ENCODE peak calls at places on chromosomes 11 and 22, in six cellular contexts. One of them, this sample, is unnamed.

GRCh38 chr11:843818-844692 is 1.4 kb downstream of the TSPAN4 start:
- DNase-seq in activated CD4-positive, CD25-positive, alpha-beta regulatory T cell treated with anti-CD3 and anti-CD28 coated beads, Interleukin-2, amount 50 U/mL, for 72 hours: no peak
- DNase-seq in LHCN-M2: peak; percentile 91
- DNase-seq in activated T-cell treated with anti-CD3 and anti-CD28 coated beads for 4 hours: no peak
- DNase-seq in HAP-1: peak; percentile 89
- DNase-seq in MV-4-11: no peak
- DNase-seq in this sample: peak; percentile 40

GRCh38 chr11:118883368-118884071 is at the start of gene CXCR5:
- DNase-seq in activated CD4-positive, CD25-positive, alpha-beta regulatory T cell treated with anti-CD3 and anti-CD28 coated beads, Interleukin-2, amount 50 U/mL, for 72 hours: peak; percentile 67
- DNase-seq in LHCN-M2: peak; percentile 9
- DNase-seq in activated T-cell treated with anti-CD3 and anti-CD28 coated beads for 4 hours: no peak
- DNase-seq in HAP-1: no peak
- DNase-seq in MV-4-11: no peak
- DNase-seq in this sample: no peak

GRCh38 chr22:49569286-49570031 is 258.2 kb downstream of the BRD1 start:
- DNase-seq in activated CD4-positive, CD25-positive, alpha-beta regulatory T cell treated with anti-CD3 and anti-CD28 coated beads, Interleukin-2, amount 50 U/mL, for 72 hours: peak; percentile 23
- DNase-seq in LHCN-M2: no peak
- DNase-seq in activated T-cell treated with anti-CD3 and anti-CD28 coated beads for 4 hours: no peak
- DNase-seq in HAP-1: peak; percentile 5
- DNase-seq in MV-4-11: no peak
- DNase-seq in this sample: no peak

GRCh38 chr22:39690901-39691620 is 120.5 kb downstream of the CACNA1I start:
- DNase-seq in activated CD4-positive, CD25-positive, alpha-beta regulatory T cell treated with anti-CD3 and anti-CD28 coated beads, Interleukin-2, amount 50 U/mL, for 72 hours: no peak
- DNase-seq in LHCN-M2: no peak
- DNase-seq in activated T-cell treated with anti-CD3 and anti-CD28 coated beads for 4 hours: peak; percentile 19
- DNase-seq in HAP-1: peak; percentile 66
- DNase-seq in MV-4-11: no peak
- DNase-seq in this sample: no peak

GRCh38 chr11:66856496-66857233 is at the start of gene LRFN4:
- DNase-seq in activated CD4-positive, CD25-positive, alpha-beta regulatory T cell treated with anti-CD3 and anti-CD28 coated beads, Interleukin-2, amount 50 U/mL, for 72 hours: no peak
- DNase-seq in LHCN-M2: no peak
- DNase-seq in activated T-cell treated with anti-CD3 and anti-CD28 coated beads for 4 hours: peak; percentile 48
- DNase-seq in HAP-1: peak; percentile 43
- DNase-seq in MV-4-11: peak; percentile 78
- DNase-seq in this sample: peak; percentile 58

GRCh38 chr22:44449061-44449682 is 48.9 kb downstream of the RTL6 start:
- DNase-seq in activated CD4-positive, CD25-positive, alpha-beta regulatory T cell treated with anti-CD3 and anti-CD28 coated beads, Interleukin-2, amount 50 U/mL, for 72 hours: no peak
- DNase-seq in LHCN-M2: peak; percentile 84
- DNase-seq in activated T-cell treated with anti-CD3 and anti-CD28 coated beads for 4 hours: no peak
- DNase-seq in HAP-1: no peak
- DNase-seq in MV-4-11: peak; percentile 87
- DNase-seq in this sample: peak; percentile 87

GRCh38 chr11:126049159-126049558 is 13.5 kb downstream of the CDON start:
- DNase-seq in activated CD4-positive, CD25-positive, alpha-beta regulatory T cell treated with anti-CD3 and anti-CD28 coated beads, Interleukin-2, amount 50 U/mL, for 72 hours: no peak
- DNase-seq in LHCN-M2: no peak
- DNase-seq in activated T-cell treated with anti-CD3 and anti-CD28 coated beads for 4 hours: no peak
- DNase-seq in HAP-1: no peak
- DNase-seq in MV-4-11: no peak
- DNase-seq in this sample: no peak

GRCh38 chr11:46114378-46114777 is 6.9 kb downstream of the PHF21A start:
- DNase-seq in activated CD4-positive, CD25-positive, alpha-beta regulatory T cell treated with anti-CD3 and anti-CD28 coated beads, Interleukin-2, amount 50 U/mL, for 72 hours: no peak
- DNase-seq in LHCN-M2: no peak
- DNase-seq in activated T-cell treated with anti-CD3 and anti-CD28 coated beads for 4 hours: no peak
- DNase-seq in HAP-1: no peak
- DNase-seq in MV-4-11: no peak
- DNase-seq in this sample: no peak

GRCh38 chr11:120326228-120326627 is 1.1 kb downstream of the TLCD5 start:
- DNase-seq in activated CD4-positive, CD25-positive, alpha-beta regulatory T cell treated with anti-CD3 and anti-CD28 coated beads, Interleukin-2, amount 50 U/mL, for 72 hours: no peak
- DNase-seq in LHCN-M2: peak; percentile 41
- DNase-seq in activated T-cell treated with anti-CD3 and anti-CD28 coated beads for 4 hours: no peak
- DNase-seq in HAP-1: no peak
- DNase-seq in MV-4-11: no peak
- DNase-seq in this sample: no peak

GRCh38 chr11:126989942-126990715 is 10.4 kb downstream of the KIRREL3 start:
- DNase-seq in activated CD4-positive, CD25-positive, alpha-beta regulatory T cell treated with anti-CD3 and anti-CD28 coated beads, Interleukin-2, amount 50 U/mL, for 72 hours: peak; percentile 58
- DNase-seq in LHCN-M2: peak; percentile 72
- DNase-seq in activated T-cell treated with anti-CD3 and anti-CD28 coated beads for 4 hours: peak; percentile 11
- DNase-seq in HAP-1: peak; percentile 81
- DNase-seq in MV-4-11: no peak
- DNase-seq in this sample: peak; percentile 53

GRCh38 chr11:12683857-12684256 is 9.6 kb downstream of the TEAD1 start:
- DNase-seq in activated CD4-positive, CD25-positive, alpha-beta regulatory T cell treated with anti-CD3 and anti-CD28 coated beads, Interleukin-2, amount 50 U/mL, for 72 hours: no peak
- DNase-seq in LHCN-M2: no peak
- DNase-seq in activated T-cell treated with anti-CD3 and anti-CD28 coated beads for 4 hours: no peak
- DNase-seq in HAP-1: peak; percentile 33
- DNase-seq in MV-4-11: peak; percentile 3
- DNase-seq in this sample: no peak

GRCh38 chr11:64206457-64207246 is at the start of gene FERMT3:
- DNase-seq in activated CD4-positive, CD25-positive, alpha-beta regulatory T cell treated with anti-CD3 and anti-CD28 coated beads, Interleukin-2, amount 50 U/mL, for 72 hours: peak; percentile 65
- DNase-seq in LHCN-M2: no peak
- DNase-seq in activated T-cell treated with anti-CD3 and anti-CD28 coated beads for 4 hours: peak; percentile 64
- DNase-seq in HAP-1: no peak
- DNase-seq in MV-4-11: peak; percentile 81
- DNase-seq in this sample: no peak

GRCh38 chr11:35584321-35584720 is 33.9 kb upstream of the FJX1 start:
- DNase-seq in activated CD4-positive, CD25-positive, alpha-beta regulatory T cell treated with anti-CD3 and anti-CD28 coated beads, Interleukin-2, amount 50 U/mL, for 72 hours: no peak
- DNase-seq in LHCN-M2: peak; percentile 84
- DNase-seq in activated T-cell treated with anti-CD3 and anti-CD28 coated beads for 4 hours: no peak
- DNase-seq in HAP-1: no peak
- DNase-seq in MV-4-11: no peak
- DNase-seq in this sample: peak; percentile 76

GRCh38 chr11:3970101-3970500 is 114.6 kb downstream of the STIM1 start:
- DNase-seq in activated CD4-positive, CD25-positive, alpha-beta regulatory T cell treated with anti-CD3 and anti-CD28 coated beads, Interleukin-2, amount 50 U/mL, for 72 hours: no peak
- DNase-seq in LHCN-M2: no peak
- DNase-seq in activated T-cell treated with anti-CD3 and anti-CD28 coated beads for 4 hours: no peak
- DNase-seq in HAP-1: no peak
- DNase-seq in MV-4-11: no peak
- DNase-seq in this sample: no peak

GRCh38 chr11:7638710-7639642 is 34.3 kb downstream of the CYB5R2 start:
- DNase-seq in activated CD4-positive, CD25-positive, alpha-beta regulatory T cell treated with anti-CD3 and anti-CD28 coated beads, Interleukin-2, amount 50 U/mL, for 72 hours: no peak
- DNase-seq in LHCN-M2: no peak
- DNase-seq in activated T-cell treated with anti-CD3 and anti-CD28 coated beads for 4 hours: no peak
- DNase-seq in HAP-1: no peak
- DNase-seq in MV-4-11: peak; percentile 15
- DNase-seq in this sample: no peak

GRCh38 chr11:2424811-2425495 is 19.4 kb downstream of the TRPM5 start:
- DNase-seq in activated CD4-positive, CD25-positive, alpha-beta regulatory T cell treated with anti-CD3 and anti-CD28 coated beads, Interleukin-2, amount 50 U/mL, for 72 hours: no peak
- DNase-seq in LHCN-M2: no peak
- DNase-seq in activated T-cell treated with anti-CD3 and anti-CD28 coated beads for 4 hours: no peak
- DNase-seq in HAP-1: no peak
- DNase-seq in MV-4-11: peak; percentile 53
- DNase-seq in this sample: no peak

GRCh38 chr22:26542831-26543230 is 30.6 kb upstream of the TFIP11 start:
- DNase-seq in activated CD4-positive, CD25-positive, alpha-beta regulatory T cell treated with anti-CD3 and anti-CD28 coated beads, Interleukin-2, amount 50 U/mL, for 72 hours: no peak
- DNase-seq in LHCN-M2: peak; percentile 32
- DNase-seq in activated T-cell treated with anti-CD3 and anti-CD28 coated beads for 4 hours: no peak
- DNase-seq in HAP-1: no peak
- DNase-seq in MV-4-11: peak; percentile 87
- DNase-seq in this sample: no peak

This sample was measured in mammary epithelial cell.